ENCODE peak calls at places on chromosomes 7 and 10, in six cellular contexts. I, W, G, T, K and H are unnamed samples.
A peak's percentile ranks its signal among the peaks of the same experiment; 100 is the strongest.

GRCh38 chr7:56062382-56062781 is 1.7 kb upstream of the SUMF2 start:
- DNase-seq in I (no peak), W (no peak), G (no peak), T (no peak), K (no peak), H (no peak)

GRCh38 chr10:16649757-16650156 is 128.1 kb upstream of the C1QL3 start:
- DNase-seq in I (no peak), W (no peak), G (no peak), T (no peak), K (no peak), H (no peak)

GRCh38 chr7:16930958-16931357 is 49.2 kb upstream of the AGR3 start:
- DNase-seq in I (no peak), W (no peak), G (no peak), T (no peak), K (no peak), H (no peak)

GRCh38 chr7:7099584-7100014 is 82.7 kb upstream of the C1GALT1 start:
- DNase-seq in I (no peak), W (no peak), G (peak; percentile 85), T (peak; percentile 99), K (peak; percentile 28), H (peak; percentile 90)

GRCh38 chr7:28879105-28879504 is 79.0 kb downstream of the TRIL start:
- DNase-seq in I (no peak), W (no peak), G (no peak), T (no peak), K (no peak), H (no peak)

GRCh38 chr7:117036836-117037235 is 83.5 kb downstream of the ST7 start:
- DNase-seq in I (no peak), W (no peak), G (no peak), T (peak; percentile 17), K (no peak), H (no peak)

GRCh38 chr7:141242568-141242967 is 168.7 kb downstream of the TMEM178B start:
- DNase-seq in I (no peak), W (no peak), G (no peak), T (no peak), K (no peak), H (no peak)

GRCh38 chr10:131561897-131562296 is 250.4 kb upstream of the TCERG1L start:
- DNase-seq in I (no peak), W (no peak), G (no peak), T (no peak), K (no peak), H (no peak)

GRCh38 chr7:42833411-42833810 is 78.5 kb downstream of the C7orf25 start:
- DNase-seq in I (no peak), W (no peak), G (no peak), T (no peak), K (no peak), H (no peak)

GRCh38 chr10:132600416-132600815 is 62.8 kb downstream of the INPP5A start:
- DNase-seq in I (no peak), W (no peak), G (no peak), T (no peak), K (no peak), H (no peak)

GRCh38 chr7:2044311-2044882 is 188.3 kb downstream of the MAD1L1 start:
- DNase-seq in I (no peak), W (no peak), G (peak; percentile 76), T (no peak), K (no peak), H (no peak)

GRCh38 chr7:80218723-80219122 is 84.1 kb downstream of the GNAI1 start:
- DNase-seq in I (no peak), W (no peak), G (no peak), T (no peak), K (no peak), H (no peak)

GRCh38 chr10:91652364-91652763 is 19.5 kb upstream of the PPP1R3C start:
- DNase-seq in I (no peak), W (no peak), G (no peak), T (no peak), K (no peak), H (peak; percentile 63)

GRCh38 chr10:126133906-126134703 is 237.7 kb downstream of the FANK1 start:
- DNase-seq in I (no peak), W (no peak), G (no peak), T (no peak), K (no peak), H (no peak)

GRCh38 chr7:77476871-77477270 is 60.2 kb upstream of the PTPN12 start:
- DNase-seq in I (no peak), W (no peak), G (no peak), T (no peak), K (no peak), H (no peak)

GRCh38 chr7:151552352-151553028 is 32.8 kb upstream of the RHEB start:
- DNase-seq in I (no peak), W (no peak), G (no peak), T (no peak), K (peak; percentile 41), H (peak; percentile 76)

GRCh38 chr10:98080474-98080873 is 50.1 kb upstream of the CRTAC1 start:
- DNase-seq in I (no peak), W (no peak), G (no peak), T (no peak), K (no peak), H (no peak)

GRCh38 chr10:111323567-111323966 is 246.7 kb downstream of the ADRA2A start:
- DNase-seq in I (no peak), W (no peak), G (no peak), T (peak; percentile 41), K (no peak), H (no peak)

GRCh38 chr7:157832866-157833607 is 496.2 kb downstream of the DNAJB6 start:
- DNase-seq in I (no peak), W (no peak), G (no peak), T (no peak), K (no peak), H (no peak)

GRCh38 chr7:22442887-22443369 is 57.1 kb downstream of the STEAP1B start:
- DNase-seq in I (no peak), W (no peak), G (no peak), T (no peak), K (no peak), H (no peak)

GRCh38 chr10:79055100-79055782 is 13.5 kb upstream of the ZMIZ1 start:
- DNase-seq in I (no peak), W (no peak), G (peak; percentile 32), T (no peak), K (no peak), H (peak; percentile 19)

GRCh38 chr10:122657255-122657654 is 42.4 kb downstream of the C10orf120 start:
- DNase-seq in I (no peak), W (no peak), G (peak; percentile 66), T (no peak), K (no peak), H (no peak)

GRCh38 chr10:95246582-95247051 is 44.2 kb downstream of the PDLIM1 start:
- DNase-seq in I (peak; percentile 68), W (no peak), G (peak; percentile 85), T (peak; percentile 96), K (peak; percentile 81), H (peak; percentile 59)

GRCh38 chr7:1725766-1726630 is 55.9 kb downstream of the ELFN1 start:
- DNase-seq in I (no peak), W (no peak), G (no peak), T (no peak), K (no peak), H (no peak)

GRCh38 chr7:20435305-20435704 is 104.6 kb downstream of the ITGB8 start:
- DNase-seq in I (no peak), W (no peak), G (no peak), T (no peak), K (peak; percentile 26), H (no peak)

GRCh38 chr10:18439601-18440000 is 211.8 kb downstream of the NSUN6 start:
- DNase-seq in I (no peak), W (no peak), G (no peak), T (no peak), K (no peak), H (no peak)

GRCh38 chr10:70378122-70378521 is 4.3 kb downstream of the LRRC20 start:
- DNase-seq in I (no peak), W (no peak), G (no peak), T (no peak), K (no peak), H (no peak)
- TF ChIP-seq POLR2AphosphoS5 in I (peak; percentile 52), W (no peak), G (no peak), T (no peak), K (peak; percentile 49), H (no peak)

GRCh38 chr7:24788956-24789576 is 31.8 kb upstream of the GSDME start:
- DNase-seq in I (no peak), W (no peak), G (no peak), T (no peak), K (no peak), H (no peak)

GRCh38 chr7:24786306-24786705 is 29.0 kb upstream of the GSDME start:
- DNase-seq in I (no peak), W (no peak), G (no peak), T (no peak), K (no peak), H (no peak)

GRCh38 chr7:24786941-24787340 is 29.7 kb upstream of the GSDME start:
- DNase-seq in I (no peak), W (no peak), G (no peak), T (no peak), K (no peak), H (peak; percentile 27)

GRCh38 chr7:24784292-24784691 is 27.0 kb upstream of the GSDME start:
- DNase-seq in I (no peak), W (no peak), G (no peak), T (no peak), K (no peak), H (no peak)

GRCh38 chr7:24788075-24788474 is 30.8 kb upstream of the GSDME start:
- DNase-seq in I (no peak), W (no peak), G (no peak), T (no peak), K (no peak), H (no peak)
- TF ChIP-seq CTCF in I (peak; percentile 70), W (no peak), G (peak; percentile 8), T (peak; percentile 37), K (no peak), H (no peak)

DNA sequence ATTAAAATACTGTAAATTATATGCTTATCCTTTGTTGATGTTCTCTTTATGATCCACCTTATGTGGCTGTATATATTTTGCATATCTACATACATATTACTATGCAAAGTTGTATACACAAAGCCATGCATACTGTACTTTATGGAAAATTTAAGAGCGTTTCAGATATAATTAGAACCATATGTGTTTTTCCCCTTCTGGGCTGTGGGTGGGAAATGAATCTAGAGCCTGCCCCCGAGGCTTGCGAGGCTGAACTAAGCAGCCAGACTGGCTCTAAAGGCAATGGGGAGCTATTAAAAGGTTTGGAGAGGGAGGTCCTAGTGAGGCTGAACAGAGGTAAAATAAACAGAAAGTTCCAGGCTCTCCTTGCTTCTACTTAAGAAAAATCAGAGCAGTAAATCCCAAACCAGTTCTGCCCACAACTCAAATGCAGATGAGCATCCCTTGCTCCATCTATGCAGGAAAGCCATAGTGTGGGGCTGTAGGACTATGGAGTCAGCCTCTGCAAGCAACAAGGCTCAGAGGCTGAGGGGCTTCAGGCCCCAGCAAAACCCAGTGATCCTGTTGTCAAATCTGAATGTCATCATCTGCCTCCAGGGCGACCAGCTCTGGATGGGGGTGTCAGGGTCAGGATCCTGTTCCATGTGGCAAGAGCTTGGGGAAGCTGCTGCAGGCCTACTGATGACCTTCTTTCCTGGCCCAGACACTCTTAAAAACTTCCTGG is 14.1 kb upstream of the DDIT4 start:
- DNase-seq in I (peak; percentile 72), W (no peak), G (no peak), T (peak; percentile 12), K (no peak), H (no peak)
- TF ChIP-seq POLR2AphosphoS5 in I (no peak), W (peak; percentile 12), G (no peak), T (no peak), K (no peak), H (no peak)

GRCh38 chr10:115141254-115141653 is 48.1 kb downstream of the ATRNL1 start:
- DNase-seq in I (peak; percentile 4), W (no peak), G (no peak), T (peak; percentile 44), K (no peak), H (no peak)
- TF ChIP-seq CTCF in I (peak; percentile 60), W (no peak), G (no peak), T (peak; percentile 51), K (no peak), H (no peak)